ENCODE peak calls at places on chromosomes 2 and 18, in nine cellular contexts. One of them, this sample, is unnamed.

GRCh38 chr2:86491088-86491487 is 49.9 kb downstream of the KDM3A start:
- DNase-seq in activated CD4-positive, alpha-beta T cell treated with anti-CD3 and anti-CD28 coated beads, Interleukin-2, amount 10 ng/mL, durations not matched to agents 7 days and 5 days: no peak
- DNase-seq in hippocampal formation: no peak
- DNase-seq in coronary artery: no peak
- DNase-seq in H7: no peak
- DNase-seq in NCI-H446: no peak
- DNase-seq in HTR-8/SVneo: no peak
- DNase-seq in fibroblast of lung: no peak
- DNase-seq in WERI-Rb-1: no peak
- DNase-seq in this sample: no peak

GRCh38 chr18:75860166-75860565 is 432.7 kb upstream of the SMIM21 start:
- DNase-seq in NCI-H446: no peak
- DNase-seq in hippocampal formation: no peak
- DNase-seq in HTR-8/SVneo: no peak
- DNase-seq in coronary artery: no peak
- DNase-seq in fibroblast of lung: no peak
- DNase-seq in WERI-Rb-1: no peak
- DNase-seq in H7: peak
- DNase-seq in activated CD4-positive, alpha-beta T cell treated with anti-CD3 and anti-CD28 coated beads, Interleukin-2, amount 10 ng/mL, durations not matched to agents 7 days and 5 days: no peak
- DNase-seq in this sample: no peak

GRCh38 chr2:120108049-120108448 is 95.2 kb downstream of the EPB41L5 start:
- DNase-seq in HTR-8/SVneo: peak
- DNase-seq in coronary artery: no peak
- DNase-seq in fibroblast of lung: peak
- DNase-seq in WERI-Rb-1: no peak
- DNase-seq in NCI-H446: peak
- DNase-seq in hippocampal formation: no peak
- DNase-seq in H7: no peak
- DNase-seq in activated CD4-positive, alpha-beta T cell treated with anti-CD3 and anti-CD28 coated beads, Interleukin-2, amount 10 ng/mL, durations not matched to agents 7 days and 5 days: no peak
- DNase-seq in this sample: no peak

GRCh38 chr2:201116115-201116958 is at the start of gene CFLAR:
- DNase-seq in HTR-8/SVneo: peak
- DNase-seq in coronary artery: peak
- DNase-seq in WERI-Rb-1: no peak
- DNase-seq in activated CD4-positive, alpha-beta T cell treated with anti-CD3 and anti-CD28 coated beads, Interleukin-2, amount 10 ng/mL, durations not matched to agents 7 days and 5 days: peak
- DNase-seq in H7: peak
- DNase-seq in hippocampal formation: no peak
- DNase-seq in fibroblast of lung: peak
- DNase-seq in NCI-H446: no peak
- DNase-seq in this sample: peak

GRCh38 chr2:17878222-17879136 is at the start of gene KCNS3:
- DNase-seq in HTR-8/SVneo: peak
- DNase-seq in NCI-H446: no peak
- DNase-seq in coronary artery: no peak
- DNase-seq in activated CD4-positive, alpha-beta T cell treated with anti-CD3 and anti-CD28 coated beads, Interleukin-2, amount 10 ng/mL, durations not matched to agents 7 days and 5 days: no peak
- DNase-seq in WERI-Rb-1: peak
- DNase-seq in hippocampal formation: peak
- DNase-seq in fibroblast of lung: no peak
- DNase-seq in H7: peak
- DNase-seq in this sample: no peak

GRCh38 chr18:6055711-6056110 is 160.4 kb upstream of the TMEM200C start:
- DNase-seq in hippocampal formation: no peak
- DNase-seq in NCI-H446: no peak
- DNase-seq in fibroblast of lung: peak
- DNase-seq in HTR-8/SVneo: no peak
- DNase-seq in coronary artery: no peak
- DNase-seq in H7: no peak
- DNase-seq in WERI-Rb-1: no peak
- DNase-seq in activated CD4-positive, alpha-beta T cell treated with anti-CD3 and anti-CD28 coated beads, Interleukin-2, amount 10 ng/mL, durations not matched to agents 7 days and 5 days: no peak
- DNase-seq in this sample: no peak

GRCh38 chr2:70938580-70938938 is 2.9 kb downstream of the ATP6V1B1 start:
- DNase-seq in HTR-8/SVneo: no peak
- DNase-seq in H7: no peak
- DNase-seq in coronary artery: peak
- DNase-seq in NCI-H446: no peak
- DNase-seq in fibroblast of lung: no peak
- DNase-seq in hippocampal formation: no peak
- DNase-seq in activated CD4-positive, alpha-beta T cell treated with anti-CD3 and anti-CD28 coated beads, Interleukin-2, amount 10 ng/mL, durations not matched to agents 7 days and 5 days: no peak
- DNase-seq in WERI-Rb-1: no peak
- DNase-seq in this sample: no peak

GRCh38 chr2:71857632-71858031 is 290.0 kb downstream of the CYP26B1 start:
- DNase-seq in WERI-Rb-1: no peak
- DNase-seq in HTR-8/SVneo: no peak
- DNase-seq in hippocampal formation: no peak
- DNase-seq in H7: no peak
- DNase-seq in coronary artery: peak
- DNase-seq in activated CD4-positive, alpha-beta T cell treated with anti-CD3 and anti-CD28 coated beads, Interleukin-2, amount 10 ng/mL, durations not matched to agents 7 days and 5 days: no peak
- DNase-seq in NCI-H446: no peak
- DNase-seq in fibroblast of lung: no peak
- DNase-seq in this sample: no peak

GRCh38 chr2:15042824-15043223 is 410.3 kb downstream of the LRATD1 start:
- DNase-seq in HTR-8/SVneo: no peak
- DNase-seq in coronary artery: no peak
- DNase-seq in WERI-Rb-1: no peak
- DNase-seq in H7: no peak
- DNase-seq in NCI-H446: peak
- DNase-seq in activated CD4-positive, alpha-beta T cell treated with anti-CD3 and anti-CD28 coated beads, Interleukin-2, amount 10 ng/mL, durations not matched to agents 7 days and 5 days: no peak
- DNase-seq in fibroblast of lung: peak
- DNase-seq in hippocampal formation: no peak
- DNase-seq in this sample: no peak

GRCh38 chr2:85792783-85793441 is 39.1 kb downstream of the ATOH8 start:
- DNase-seq in NCI-H446: peak
- DNase-seq in HTR-8/SVneo: peak
- DNase-seq in WERI-Rb-1: peak
- DNase-seq in hippocampal formation: no peak
- DNase-seq in activated CD4-positive, alpha-beta T cell treated with anti-CD3 and anti-CD28 coated beads, Interleukin-2, amount 10 ng/mL, durations not matched to agents 7 days and 5 days: no peak
- DNase-seq in coronary artery: no peak
- DNase-seq in H7: peak
- DNase-seq in fibroblast of lung: peak
- DNase-seq in this sample: no peak

GRCh38 chr2:230899287-230899686 is 25.8 kb downstream of the GPR55 start:
- DNase-seq in H7: no peak
- DNase-seq in fibroblast of lung: no peak
- DNase-seq in HTR-8/SVneo: no peak
- DNase-seq in NCI-H446: no peak
- DNase-seq in activated CD4-positive, alpha-beta T cell treated with anti-CD3 and anti-CD28 coated beads, Interleukin-2, amount 10 ng/mL, durations not matched to agents 7 days and 5 days: peak
- DNase-seq in coronary artery: peak
- DNase-seq in hippocampal formation: peak
- DNase-seq in WERI-Rb-1: no peak
- DNase-seq in this sample: no peak

GRCh38 chr18:57793630-57793986 is 9.5 kb downstream of the ATP8B1 start:
- DNase-seq in hippocampal formation: no peak
- DNase-seq in WERI-Rb-1: no peak
- DNase-seq in coronary artery: no peak
- DNase-seq in HTR-8/SVneo: no peak
- DNase-seq in H7: no peak
- DNase-seq in NCI-H446: no peak
- DNase-seq in activated CD4-positive, alpha-beta T cell treated with anti-CD3 and anti-CD28 coated beads, Interleukin-2, amount 10 ng/mL, durations not matched to agents 7 days and 5 days: no peak
- DNase-seq in fibroblast of lung: no peak
- DNase-seq in this sample: no peak

GRCh38 chr2:59988337-59988736 is 565.1 kb downstream of the BCL11A start:
- DNase-seq in WERI-Rb-1: no peak
- DNase-seq in coronary artery: no peak
- DNase-seq in fibroblast of lung: no peak
- DNase-seq in activated CD4-positive, alpha-beta T cell treated with anti-CD3 and anti-CD28 coated beads, Interleukin-2, amount 10 ng/mL, durations not matched to agents 7 days and 5 days: no peak
- DNase-seq in NCI-H446: no peak
- DNase-seq in HTR-8/SVneo: no peak
- DNase-seq in H7: no peak
- DNase-seq in hippocampal formation: no peak
- DNase-seq in this sample: no peak

GRCh38 chr2:13193075-13193474 is 476.3 kb downstream of the TRIB2 start:
- DNase-seq in WERI-Rb-1: no peak
- DNase-seq in HTR-8/SVneo: no peak
- DNase-seq in hippocampal formation: no peak
- DNase-seq in NCI-H446: no peak
- DNase-seq in coronary artery: no peak
- DNase-seq in H7: no peak
- DNase-seq in fibroblast of lung: peak
- DNase-seq in activated CD4-positive, alpha-beta T cell treated with anti-CD3 and anti-CD28 coated beads, Interleukin-2, amount 10 ng/mL, durations not matched to agents 7 days and 5 days: no peak
- DNase-seq in this sample: peak

GRCh38 chr2:105537466-105537865 is 138.6 kb upstream of the FHL2 start:
- DNase-seq in WERI-Rb-1: no peak
- DNase-seq in hippocampal formation: no peak
- DNase-seq in NCI-H446: no peak
- DNase-seq in activated CD4-positive, alpha-beta T cell treated with anti-CD3 and anti-CD28 coated beads, Interleukin-2, amount 10 ng/mL, durations not matched to agents 7 days and 5 days: no peak
- DNase-seq in fibroblast of lung: no peak
- DNase-seq in coronary artery: no peak
- DNase-seq in H7: no peak
- DNase-seq in HTR-8/SVneo: no peak
- DNase-seq in this sample: no peak

GRCh38 chr2:26251893-26252292 is 7.2 kb downstream of the HADHB start:
- DNase-seq in hippocampal formation: peak
- DNase-seq in fibroblast of lung: peak
- DNase-seq in activated CD4-positive, alpha-beta T cell treated with anti-CD3 and anti-CD28 coated beads, Interleukin-2, amount 10 ng/mL, durations not matched to agents 7 days and 5 days: no peak
- DNase-seq in NCI-H446: peak
- DNase-seq in H7: no peak
- DNase-seq in coronary artery: no peak
- DNase-seq in WERI-Rb-1: no peak
- DNase-seq in HTR-8/SVneo: no peak
- DNase-seq in this sample: peak

GRCh38 chr2:58930541-58930940 is 689.4 kb upstream of the FANCL start:
- DNase-seq in NCI-H446: no peak
- DNase-seq in fibroblast of lung: no peak
- DNase-seq in H7: no peak
- DNase-seq in HTR-8/SVneo: no peak
- DNase-seq in WERI-Rb-1: no peak
- DNase-seq in hippocampal formation: no peak
- DNase-seq in activated CD4-positive, alpha-beta T cell treated with anti-CD3 and anti-CD28 coated beads, Interleukin-2, amount 10 ng/mL, durations not matched to agents 7 days and 5 days: no peak
- DNase-seq in coronary artery: no peak
- DNase-seq in this sample: no peak

GRCh38 chr18:3649559-3650426 is 199.8 kb downstream of the TGIF1 start:
- DNase-seq in NCI-H446: no peak
- DNase-seq in fibroblast of lung: peak
- DNase-seq in H7: no peak
- DNase-seq in HTR-8/SVneo: no peak
- DNase-seq in WERI-Rb-1: no peak
- DNase-seq in coronary artery: no peak
- DNase-seq in hippocampal formation: no peak
- DNase-seq in activated CD4-positive, alpha-beta T cell treated with anti-CD3 and anti-CD28 coated beads, Interleukin-2, amount 10 ng/mL, durations not matched to agents 7 days and 5 days: no peak
- DNase-seq in this sample: no peak

GRCh38 chr2:78486565-78486964 is 538.9 kb upstream of the REG3G start:
- DNase-seq in H7: no peak
- DNase-seq in coronary artery: no peak
- DNase-seq in HTR-8/SVneo: no peak
- DNase-seq in NCI-H446: no peak
- DNase-seq in WERI-Rb-1: no peak
- DNase-seq in fibroblast of lung: no peak
- DNase-seq in hippocampal formation: no peak
- DNase-seq in activated CD4-positive, alpha-beta T cell treated with anti-CD3 and anti-CD28 coated beads, Interleukin-2, amount 10 ng/mL, durations not matched to agents 7 days and 5 days: no peak
- DNase-seq in this sample: no peak

GRCh38 chr18:70454705-70455322 is 166.0 kb downstream of the SOCS6 start:
- DNase-seq in WERI-Rb-1: peak
- DNase-seq in hippocampal formation: peak
- DNase-seq in H7: peak
- DNase-seq in coronary artery: no peak
- DNase-seq in HTR-8/SVneo: peak
- DNase-seq in NCI-H446: peak
- DNase-seq in fibroblast of lung: peak
- DNase-seq in activated CD4-positive, alpha-beta T cell treated with anti-CD3 and anti-CD28 coated beads, Interleukin-2, amount 10 ng/mL, durations not matched to agents 7 days and 5 days: peak
- DNase-seq in this sample: peak